ENCODE peak calls at places on chromosomes 12 and 14, in nine cellular contexts. One of them, this sample, is unnamed. For H3K4me1 and H3K9me3, the result is how much of the 10 kb centered on the place peaks cover.

GRCh38 chr14:94904636-94905035 is 134.7 kb upstream of the GSC start:
- DNase-seq in adipocyte: peak
- DNase-seq in CD4-positive, CD25-positive, alpha-beta regulatory T cell: no peak
- DNase-seq in left ventricle myocardium inferior: no peak
- DNase-seq in DND-41: no peak
- DNase-seq in body of pancreas: no peak
- DNase-seq in uterus: no peak
- DNase-seq in CD8-positive, alpha-beta T cell: no peak
- DNase-seq in keratinocyte: no peak
- DNase-seq in this sample: no peak

GRCh38 chr12:19409376-19409775 is 29.9 kb upstream of the AEBP2 start:
- DNase-seq in adipocyte: peak
- DNase-seq in CD4-positive, CD25-positive, alpha-beta regulatory T cell: no peak
- DNase-seq in left ventricle myocardium inferior: no peak
- DNase-seq in DND-41: no peak
- DNase-seq in body of pancreas: no peak
- DNase-seq in uterus: no peak
- DNase-seq in CD8-positive, alpha-beta T cell: no peak
- DNase-seq in keratinocyte: no peak
- DNase-seq in this sample: no peak

GRCh38 chr12:26153421-26154154 is 28.8 kb upstream of the BHLHE41 start:
- DNase-seq in adipocyte: peak
- DNase-seq in CD4-positive, CD25-positive, alpha-beta regulatory T cell: no peak
- DNase-seq in left ventricle myocardium inferior: no peak
- DNase-seq in DND-41: no peak
- DNase-seq in body of pancreas: peak
- DNase-seq in uterus: peak
- DNase-seq in CD8-positive, alpha-beta T cell: no peak
- DNase-seq in keratinocyte: peak
- DNase-seq in this sample: no peak

GRCh38 chr14:78946949-78947348 is 776.8 kb downstream of the NRXN3 start:
- DNase-seq in adipocyte: no peak
- DNase-seq in CD4-positive, CD25-positive, alpha-beta regulatory T cell: no peak
- DNase-seq in left ventricle myocardium inferior: no peak
- DNase-seq in DND-41: no peak
- DNase-seq in body of pancreas: no peak
- DNase-seq in uterus: no peak
- DNase-seq in CD8-positive, alpha-beta T cell: no peak
- DNase-seq in keratinocyte: no peak
- DNase-seq in this sample: no peak

GRCh38 chr12:113911971-113912760 is 54.0 kb downstream of the RBM19 start:
- DNase-seq in adipocyte: no peak
- DNase-seq in CD4-positive, CD25-positive, alpha-beta regulatory T cell: no peak
- DNase-seq in left ventricle myocardium inferior: no peak
- DNase-seq in DND-41: no peak
- DNase-seq in body of pancreas: no peak
- DNase-seq in uterus: no peak
- DNase-seq in CD8-positive, alpha-beta T cell: no peak
- DNase-seq in keratinocyte: no peak
- DNase-seq in this sample: no peak

GRCh38 chr12:22672951-22673350 is 48.0 kb downstream of the ETNK1 start:
- DNase-seq in adipocyte: peak
- DNase-seq in CD4-positive, CD25-positive, alpha-beta regulatory T cell: no peak
- DNase-seq in left ventricle myocardium inferior: no peak
- DNase-seq in DND-41: no peak
- DNase-seq in body of pancreas: no peak
- DNase-seq in uterus: no peak
- DNase-seq in CD8-positive, alpha-beta T cell: no peak
- DNase-seq in keratinocyte: no peak
- DNase-seq in this sample: no peak

GRCh38 chr12:87439990-87440827 is 589.0 kb downstream of the C12orf50 start:
- DNase-seq in adipocyte: peak
- DNase-seq in CD4-positive, CD25-positive, alpha-beta regulatory T cell: no peak
- DNase-seq in left ventricle myocardium inferior: no peak
- DNase-seq in DND-41: no peak
- DNase-seq in body of pancreas: no peak
- DNase-seq in uterus: no peak
- DNase-seq in CD8-positive, alpha-beta T cell: no peak
- DNase-seq in keratinocyte: peak
- DNase-seq in this sample: no peak

GRCh38 chr12:43357141-43357540 is 194.9 kb downstream of the ADAMTS20 start:
- DNase-seq in adipocyte: peak
- DNase-seq in CD4-positive, CD25-positive, alpha-beta regulatory T cell: no peak
- DNase-seq in left ventricle myocardium inferior: no peak
- DNase-seq in DND-41: no peak
- DNase-seq in body of pancreas: no peak
- DNase-seq in uterus: no peak
- DNase-seq in CD8-positive, alpha-beta T cell: no peak
- DNase-seq in keratinocyte: no peak
- DNase-seq in this sample: no peak

GRCh38 chr12:89352492-89353187 is at the start of gene DUSP6:
- DNase-seq in adipocyte: peak
- DNase-seq in CD4-positive, CD25-positive, alpha-beta regulatory T cell: peak
- DNase-seq in left ventricle myocardium inferior: peak
- DNase-seq in DND-41: peak
- DNase-seq in body of pancreas: peak
- DNase-seq in uterus: peak
- DNase-seq in CD8-positive, alpha-beta T cell: peak
- DNase-seq in keratinocyte: peak
- DNase-seq in this sample: peak

GRCh38 chr14:92964124-92965109 is 41.5 kb downstream of the CHGA start:
- DNase-seq in adipocyte: no peak
- DNase-seq in CD4-positive, CD25-positive, alpha-beta regulatory T cell: no peak
- DNase-seq in left ventricle myocardium inferior: peak
- DNase-seq in DND-41: no peak
- DNase-seq in body of pancreas: no peak
- DNase-seq in uterus: no peak
- DNase-seq in CD8-positive, alpha-beta T cell: no peak
- DNase-seq in keratinocyte: no peak
- DNase-seq in this sample: no peak

GRCh38 chr14:104206281-104206904 is 68.0 kb downstream of the KIF26A start:
- DNase-seq in adipocyte: peak
- DNase-seq in CD4-positive, CD25-positive, alpha-beta regulatory T cell: no peak
- DNase-seq in left ventricle myocardium inferior: no peak
- DNase-seq in DND-41: peak
- DNase-seq in body of pancreas: no peak
- DNase-seq in uterus: no peak
- DNase-seq in CD8-positive, alpha-beta T cell: peak
- DNase-seq in keratinocyte: no peak
- DNase-seq in this sample: no peak

DNA sequence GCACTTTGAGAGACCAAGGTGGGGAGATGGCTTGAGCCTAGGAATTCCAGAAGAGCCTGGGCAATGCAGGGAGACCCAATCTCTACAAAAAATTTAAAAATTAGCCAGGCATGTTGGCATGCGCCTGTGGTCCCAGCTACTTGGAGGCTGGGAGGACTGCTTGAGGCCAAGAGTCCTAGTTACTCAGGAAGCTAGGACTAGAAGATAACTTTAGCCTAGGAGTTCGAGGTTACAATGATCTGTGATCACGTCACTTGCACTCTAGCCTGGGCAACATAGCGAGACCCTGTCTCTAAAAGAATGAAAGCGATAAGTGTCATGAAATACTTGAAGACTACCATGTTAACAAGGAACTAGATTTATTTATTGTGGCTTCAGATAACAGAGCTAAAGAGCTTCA is 3.5 kb downstream of the ATF7 start:
- DNase-seq in adipocyte: no peak
- DNase-seq in CD4-positive, CD25-positive, alpha-beta regulatory T cell: no peak
- DNase-seq in left ventricle myocardium inferior: no peak
- DNase-seq in DND-41: no peak
- DNase-seq in body of pancreas: no peak
- DNase-seq in uterus: no peak
- DNase-seq in CD8-positive, alpha-beta T cell: no peak
- DNase-seq in keratinocyte: no peak
- DNase-seq in this sample: no peak
- H3K4me1 ChIP-seq in adipocyte: under half
- H3K4me1 ChIP-seq in CD4-positive, CD25-positive, alpha-beta regulatory T cell: half or more
- H3K4me1 ChIP-seq in left ventricle myocardium inferior: half or more
- H3K4me1 ChIP-seq in DND-41: under half
- H3K4me1 ChIP-seq in body of pancreas: under half
- H3K4me1 ChIP-seq in uterus: under half
- H3K4me1 ChIP-seq in CD8-positive, alpha-beta T cell: under half
- H3K4me1 ChIP-seq in keratinocyte: under half
- H3K4me1 ChIP-seq in this sample: under half

GRCh38 chr14:71748196-71748595 is 184.0 kb upstream of the RGS6 start:
- DNase-seq in adipocyte: no peak
- DNase-seq in CD4-positive, CD25-positive, alpha-beta regulatory T cell: no peak
- DNase-seq in left ventricle myocardium inferior: no peak
- DNase-seq in DND-41: no peak
- DNase-seq in body of pancreas: no peak
- DNase-seq in uterus: no peak
- DNase-seq in CD8-positive, alpha-beta T cell: no peak
- DNase-seq in keratinocyte: no peak
- DNase-seq in this sample: no peak
- H3K9me3 ChIP-seq in adipocyte: under half
- H3K9me3 ChIP-seq in CD4-positive, CD25-positive, alpha-beta regulatory T cell: under half
- H3K9me3 ChIP-seq in left ventricle myocardium inferior: under half
- H3K9me3 ChIP-seq in DND-41: under half
- H3K9me3 ChIP-seq in body of pancreas: under half
- H3K9me3 ChIP-seq in uterus: under half
- H3K9me3 ChIP-seq in CD8-positive, alpha-beta T cell: under half
- H3K9me3 ChIP-seq in keratinocyte: under half
- H3K9me3 ChIP-seq in this sample: under half

DNA sequence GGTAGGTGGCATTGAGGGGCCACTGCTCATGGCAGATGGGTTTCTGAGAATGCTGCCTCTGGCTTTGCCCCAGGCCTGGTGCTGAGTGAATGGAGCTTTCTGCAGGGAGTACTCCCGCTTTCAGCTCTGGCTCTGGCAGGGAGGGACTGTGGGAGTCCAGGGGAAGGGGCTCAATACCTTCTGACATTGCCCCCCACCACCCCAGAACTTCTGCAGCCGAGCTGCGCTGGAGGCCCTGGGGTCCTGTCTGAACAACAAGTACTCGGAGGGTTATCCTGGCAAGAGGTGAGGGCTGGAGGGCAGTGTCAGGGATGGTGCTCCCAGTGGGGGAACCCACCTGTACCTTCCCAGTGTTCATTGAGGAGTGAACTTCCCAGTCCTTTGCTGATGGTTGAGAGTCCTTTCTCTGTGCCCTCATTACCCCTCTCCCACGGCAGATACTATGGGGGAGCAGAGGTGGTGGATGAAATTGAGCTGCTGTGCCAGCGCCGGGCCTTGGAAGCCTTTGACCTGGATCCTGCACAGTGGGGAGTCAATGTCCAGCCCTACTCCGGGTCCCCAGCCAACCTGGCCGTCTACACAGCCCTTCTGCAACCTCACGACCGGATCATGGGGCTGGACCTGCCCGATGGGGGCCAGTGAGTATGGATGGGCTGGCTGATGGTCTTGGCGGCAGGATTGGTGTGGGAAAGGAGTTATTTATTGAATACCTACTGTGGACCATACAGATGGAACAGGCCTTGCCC is 1.9 kb downstream of the SHMT2 start:
- DNase-seq in adipocyte: no peak
- DNase-seq in CD4-positive, CD25-positive, alpha-beta regulatory T cell: no peak
- DNase-seq in left ventricle myocardium inferior: peak
- DNase-seq in DND-41: no peak
- DNase-seq in body of pancreas: no peak
- DNase-seq in uterus: no peak
- DNase-seq in CD8-positive, alpha-beta T cell: peak
- DNase-seq in keratinocyte: no peak
- DNase-seq in this sample: no peak
- H3K4me1 ChIP-seq in adipocyte: under half
- H3K4me1 ChIP-seq in CD4-positive, CD25-positive, alpha-beta regulatory T cell: half or more
- H3K4me1 ChIP-seq in left ventricle myocardium inferior: half or more
- H3K4me1 ChIP-seq in DND-41: under half
- H3K4me1 ChIP-seq in body of pancreas: under half
- H3K4me1 ChIP-seq in uterus: under half
- H3K4me1 ChIP-seq in CD8-positive, alpha-beta T cell: under half
- H3K4me1 ChIP-seq in keratinocyte: half or more
- H3K4me1 ChIP-seq in this sample: under half

GRCh38 chr12:34393086-34393820 is 371.0 kb downstream of the ALG10 start:
- DNase-seq in adipocyte: no peak
- DNase-seq in CD4-positive, CD25-positive, alpha-beta regulatory T cell: no peak
- DNase-seq in left ventricle myocardium inferior: peak
- DNase-seq in DND-41: no peak
- DNase-seq in body of pancreas: no peak
- DNase-seq in uterus: peak
- DNase-seq in CD8-positive, alpha-beta T cell: peak
- DNase-seq in keratinocyte: no peak
- DNase-seq in this sample: peak

GRCh38 chr12:34392741-34393085 is 370.4 kb downstream of the ALG10 start:
- DNase-seq in adipocyte: no peak
- DNase-seq in CD4-positive, CD25-positive, alpha-beta regulatory T cell: no peak
- DNase-seq in left ventricle myocardium inferior: peak
- DNase-seq in DND-41: no peak
- DNase-seq in body of pancreas: no peak
- DNase-seq in uterus: no peak
- DNase-seq in CD8-positive, alpha-beta T cell: peak
- DNase-seq in keratinocyte: no peak
- DNase-seq in this sample: peak

GRCh38 chr12:34395056-34396005 is 373.0 kb downstream of the ALG10 start:
- DNase-seq in adipocyte: no peak
- DNase-seq in CD4-positive, CD25-positive, alpha-beta regulatory T cell: no peak
- DNase-seq in left ventricle myocardium inferior: peak
- DNase-seq in DND-41: no peak
- DNase-seq in body of pancreas: peak
- DNase-seq in uterus: peak
- DNase-seq in CD8-positive, alpha-beta T cell: peak
- DNase-seq in keratinocyte: no peak
- DNase-seq in this sample: peak

GRCh38 chr12:34393821-34394150 is 371.5 kb downstream of the ALG10 start:
- DNase-seq in adipocyte: no peak
- DNase-seq in CD4-positive, CD25-positive, alpha-beta regulatory T cell: no peak
- DNase-seq in left ventricle myocardium inferior: peak
- DNase-seq in DND-41: no peak
- DNase-seq in body of pancreas: no peak
- DNase-seq in uterus: no peak
- DNase-seq in CD8-positive, alpha-beta T cell: no peak
- DNase-seq in keratinocyte: no peak
- DNase-seq in this sample: no peak

DNA sequence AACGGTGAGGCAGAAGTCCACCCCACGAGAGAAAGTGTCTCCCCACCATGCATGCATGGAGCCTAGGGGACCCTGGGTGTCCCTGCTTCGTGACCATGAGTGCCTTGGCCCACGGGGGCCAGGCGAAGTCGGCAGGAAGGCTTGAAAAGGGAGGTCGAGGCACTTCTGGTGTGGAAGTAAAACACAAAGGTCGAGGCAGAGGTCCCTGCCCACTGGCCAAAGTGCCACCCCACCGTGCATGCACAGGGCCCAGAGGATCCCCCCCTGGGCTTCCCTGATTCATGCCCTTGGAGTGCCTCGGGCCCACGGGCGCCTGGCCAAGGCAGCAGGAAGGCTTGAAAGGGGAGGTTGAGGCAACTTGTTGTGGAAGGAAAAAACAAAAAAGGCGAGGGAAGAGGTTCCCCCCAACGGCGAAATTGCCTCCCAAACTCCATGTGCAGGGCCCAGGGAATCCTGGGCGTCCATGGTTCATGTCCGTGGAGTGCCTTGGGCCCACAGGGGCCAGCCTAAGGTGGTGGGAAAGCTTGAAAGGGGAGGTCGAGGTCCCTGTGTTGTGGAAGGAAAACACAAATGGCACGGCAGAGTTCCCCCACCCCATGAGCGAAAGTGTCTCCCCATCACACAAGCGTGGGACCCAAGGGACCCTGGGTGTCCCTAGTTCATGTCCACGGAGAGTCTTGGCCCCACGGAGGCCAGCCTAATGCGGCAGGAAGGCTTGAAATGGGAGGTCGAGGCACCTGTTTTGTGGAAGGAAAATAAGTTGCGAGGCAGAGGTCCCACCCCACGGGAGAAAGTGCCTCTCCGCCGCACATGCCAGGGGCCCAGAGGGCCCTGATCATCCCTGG is 372.1 kb downstream of the ALG10 start:
- DNase-seq in adipocyte: no peak
- DNase-seq in CD4-positive, CD25-positive, alpha-beta regulatory T cell: no peak
- DNase-seq in left ventricle myocardium inferior: peak
- DNase-seq in DND-41: no peak
- DNase-seq in body of pancreas: peak
- DNase-seq in uterus: peak
- DNase-seq in CD8-positive, alpha-beta T cell: peak
- DNase-seq in keratinocyte: no peak
- DNase-seq in this sample: peak
- H3K9me3 ChIP-seq in adipocyte: under half
- H3K9me3 ChIP-seq in CD4-positive, CD25-positive, alpha-beta regulatory T cell: under half
- H3K9me3 ChIP-seq in left ventricle myocardium inferior: half or more
- H3K9me3 ChIP-seq in DND-41: half or more
- H3K9me3 ChIP-seq in body of pancreas: under half
- H3K9me3 ChIP-seq in uterus: under half
- H3K9me3 ChIP-seq in CD8-positive, alpha-beta T cell: under half
- H3K9me3 ChIP-seq in keratinocyte: under half
- H3K9me3 ChIP-seq in this sample: under half

This sample was measured in right atrium auricular region.